ENCODE peak calls at places on chromosome X, in eight cellular contexts. D is CD4-positive, CD25-positive, alpha-beta regulatory T cell; M is dorsolateral prefrontal cortex; Y is kidney; B is epithelial cell of prostate; I is cerebellum; A is BJ; C is NCI-H446 treated with DMSO at 0.1 percent for 48 hours. V is an unnamed sample.

GRCh38 chrX:2489446-2490445 is 11.0 kb downstream of the DHRSX start:
- DNase-seq in D (no peak), M (no peak), Y (no peak), B (no peak), I (no peak), A (no peak), C (no peak), V (no peak)

GRCh38 chrX:55715847-55716246 is 1.7 kb upstream of the RRAGB start:
- DNase-seq in D (peak; percentile 5), M (no peak), Y (peak; percentile 61), B (no peak), I (no peak), A (no peak), C (no peak), V (peak; percentile 40)

GRCh38 chrX:103063191-103063845 is 653 bp downstream of the BEX1 start:
- DNase-seq in D (no peak), M (no peak), Y (peak; percentile 58), B (no peak), I (peak; percentile 55), A (no peak), C (peak; percentile 7), V (no peak)

GRCh38 chrX:2360731-2361130 is 140.0 kb downstream of the DHRSX start:
- DNase-seq in D (no peak), M (no peak), Y (no peak), B (no peak), I (no peak), A (no peak), C (no peak), V (no peak)

GRCh38 chrX:11257711-11258110 is 35.5 kb upstream of the AMELX start:
- DNase-seq in D (no peak), M (no peak), Y (no peak), B (no peak), I (no peak), A (no peak), C (no peak), V (no peak)

GRCh38 chrX:119376312-119376711 is 22.8 kb upstream of the SLC25A43 start:
- DNase-seq in D (no peak), M (no peak), Y (no peak), B (no peak), I (no peak), A (no peak), C (no peak), V (no peak)

GRCh38 chrX:154353172-154353843 is 21.1 kb downstream of the FLNA start:
- DNase-seq in D (no peak), M (no peak), Y (no peak), B (no peak), I (no peak), A (no peak), C (no peak), V (no peak)

GRCh38 chrX:17525762-17526555 is 151.0 kb downstream of the NHS start:
- DNase-seq in D (no peak), M (no peak), Y (no peak), B (no peak), I (no peak), A (no peak), C (no peak), V (no peak)

GRCh38 chrX:3548743-3549441 is 164.6 kb downstream of the PRKX start:
- DNase-seq in D (no peak), M (no peak), Y (no peak), B (no peak), I (peak; percentile 1), A (no peak), C (peak; percentile 20), V (no peak)

GRCh38 chrX:151393514-151393913 is 3.5 kb upstream of the VMA21 start:
- DNase-seq in D (peak; percentile 83), M (no peak), Y (no peak), B (no peak), I (no peak), A (no peak), C (no peak), V (peak; percentile 57)

GRCh38 chrX:16033336-16033735 is 90.0 kb upstream of the GRPR start:
- DNase-seq in D (no peak), M (no peak), Y (no peak), B (no peak), I (no peak), A (no peak), C (no peak), V (no peak)

V was measured in GM12865.